ENCODE peak calls at places on chromosomes 5 and 9, in ten cellular contexts. J is fibroblast of mammary gland; G is GM06990; L is BJ; U is fibroblast of pulmonary artery; V is HTR-8/SVneo; S is stimulated activated CD4-positive, alpha-beta T cell treated with anti-CD3 and anti-CD28 coated beads, Interleukin-12 subunit alpha, Interleukin-12 subunit beta, amount 100 ng/mL, for 4 hours; O is CD8-positive, alpha-beta T cell; I is GM04503; B is hepatocyte. N is an unnamed sample.

GRCh38 chr9:122742003-122742402 is at the start of gene OR1L6:
- DNase-seq in B (no peak), O (no peak), J (no peak), L (no peak), V (no peak), I (no peak), G (no peak), U (no peak), S (no peak), N (no peak)

GRCh38 chr5:134133213-134133994 is 18.9 kb downstream of the TCF7 start:
- DNase-seq in O (peak; percentile 29), J (no peak), G (no peak), S (peak; percentile 3), B (no peak), V (no peak), U (no peak), L (no peak), I (no peak), N (no peak)

GRCh38 chr5:168598639-168599038 is 19.5 kb upstream of the PANK3 start:
- DNase-seq in S (no peak), I (no peak), B (no peak), V (no peak), L (no peak), U (no peak), G (no peak), J (no peak), O (no peak), N (no peak)

GRCh38 chr9:29039258-29039657 is 1466.0 kb upstream of the C9orf72 start:
- DNase-seq in V (no peak), I (no peak), U (peak; percentile 35), J (peak; percentile 24), O (no peak), B (no peak), L (no peak), S (no peak), G (no peak), N (no peak)

GRCh38 chr5:143496928-143497327 is 93.4 kb upstream of the NR3C1 start:
- DNase-seq in V (no peak), G (no peak), S (no peak), J (no peak), L (no peak), I (no peak), O (no peak), U (no peak), B (no peak), N (no peak)

GRCh38 chr9:96651626-96652025 is 3.5 kb downstream of the PRXL2C start:
- DNase-seq in V (no peak), J (peak; percentile 55), B (no peak), G (no peak), O (no peak), I (no peak), S (no peak), L (no peak), U (peak; percentile 57), N (peak; percentile 37)

GRCh38 chr5:57316798-57317327 is 143.0 kb downstream of the GPBP1 start:
- DNase-seq in U (peak; percentile 99), I (peak; percentile 50), L (peak; percentile 18), S (no peak), O (no peak), G (no peak), B (peak; percentile 74), J (peak; percentile 97), V (peak; percentile 69), N (peak; percentile 72)

GRCh38 chr9:129285979-129286772 is 108.1 kb upstream of the IER5L start:
- DNase-seq in U (no peak), V (no peak), J (no peak), B (no peak), G (no peak), I (no peak), O (no peak), S (no peak), L (no peak), N (no peak)

GRCh38 chr5:102152906-102153787 is 142.9 kb downstream of the SLCO4C1 start:
- DNase-seq in G (peak; percentile 15), I (no peak), S (no peak), J (peak; percentile 4), O (no peak), L (no peak), B (peak; percentile 58), U (peak; percentile 3), V (peak; percentile 19), N (peak; percentile 7)

GRCh38 chr9:94649100-94649855 is 10.0 kb upstream of the FBP1 start:
- DNase-seq in I (peak; percentile 57), S (no peak), L (peak; percentile 94), V (peak; percentile 41), O (no peak), G (no peak), B (no peak), U (peak; percentile 38), J (peak; percentile 61), N (no peak)

GRCh38 chr5:148471379-148471778 is 87.6 kb downstream of the FBXO38 start:
- DNase-seq in J (peak; percentile 17), B (no peak), L (no peak), O (no peak), U (peak; percentile 21), V (no peak), S (no peak), G (no peak), I (no peak), N (no peak)

GRCh38 chr5:53479656-53480473 is 564 bp upstream of the FST start:
- DNase-seq in U (peak; percentile 46), I (no peak), V (peak; percentile 39), G (peak; percentile 26), S (no peak), L (no peak), B (peak; percentile 76), O (peak; percentile 25), J (peak; percentile 37), N (no peak)

GRCh38 chr5:78215565-78215964 is 78.9 kb downstream of the AP3B1 start:
- DNase-seq in V (no peak), S (no peak), G (no peak), J (no peak), L (no peak), B (no peak), U (no peak), I (no peak), O (no peak), N (no peak)

GRCh38 chr5:150295172-150295611 is 5.6 kb upstream of the CAMK2A start:
- DNase-seq in O (no peak), V (peak; percentile 71), L (no peak), I (no peak), B (peak; percentile 72), U (peak; percentile 56), J (peak; percentile 68), S (no peak), G (no peak), N (peak; percentile 54)

GRCh38 chr5:77568555-77568954 is 70.0 kb downstream of the OTP start:
- DNase-seq in U (no peak), O (no peak), G (no peak), L (no peak), J (no peak), B (no peak), S (no peak), I (no peak), V (no peak), N (no peak)

GRCh38 chr9:69013404-69013727 is 547 bp downstream of the PRKACG start:
- DNase-seq in B (no peak), S (no peak), I (no peak), O (no peak), U (no peak), G (no peak), J (no peak), V (no peak), L (no peak), N (no peak)

GRCh38 chr9:132210472-132211145 is 48.8 kb downstream of the NTNG2 start:
- DNase-seq in B (no peak), U (no peak), O (no peak), I (no peak), G (no peak), S (no peak), L (no peak), V (no peak), J (peak; percentile 80), N (peak; percentile 62)

GRCh38 chr5:176856746-176857145 is 42.4 kb downstream of the HK3 start:
- DNase-seq in V (no peak), S (no peak), G (no peak), I (no peak), O (no peak), J (no peak), B (no peak), U (no peak), L (no peak), N (no peak)

GRCh38 chr5:94793816-94794198 is 175.3 kb downstream of the SLF1 start:
- DNase-seq in S (no peak), U (peak; percentile 51), B (no peak), L (peak; percentile 10), I (peak; percentile 26), V (no peak), G (peak; percentile 41), J (peak; percentile 54), O (no peak), N (no peak)

GRCh38 chr5:350355-350754 is 28.8 kb downstream of the AHRR start:
- DNase-seq in B (peak; percentile 3), L (no peak), O (no peak), G (no peak), U (no peak), I (no peak), V (no peak), J (no peak), S (no peak), N (no peak)

GRCh38 chr5:41835625-41836024 is 34.6 kb downstream of the OXCT1 start:
- DNase-seq in U (peak; percentile 78), B (peak; percentile 66), G (no peak), L (peak; percentile 49), I (peak; percentile 63), V (peak; percentile 69), O (no peak), J (peak; percentile 87), S (no peak), N (peak; percentile 76)

GRCh38 chr5:24365406-24365805 is 279.4 kb downstream of the CDH10 start:
- DNase-seq in V (no peak), L (no peak), J (no peak), B (no peak), I (no peak), O (no peak), G (no peak), U (peak; percentile 0), S (no peak), N (no peak)

GRCh38 chr5:81849769-81850367 is 99.0 kb upstream of the SSBP2 start:
- DNase-seq in S (no peak), O (no peak), G (no peak), B (no peak), U (no peak), I (no peak), J (no peak), V (no peak), L (no peak), N (no peak)

N was measured in RCC 7860.